ENCODE peak calls at places on chromosomes 16 and 17, in eight cellular contexts. One of them, this sample, is unnamed.

GRCh38 chr16:51553314-51553713 is 402.2 kb upstream of the SALL1 start:
- DNase-seq in nucleus accumbens: no peak
- DNase-seq in stimulated activated CD4-positive, alpha-beta T cell treated with anti-CD3 and anti-CD28 coated beads, TNF-alpha, amount 100 ng/mL, for 48 hours: no peak
- DNase-seq in T-cell: no peak
- DNase-seq in AG04449: no peak
- DNase-seq in NCI-H2081: no peak
- DNase-seq in Kasumi-1: no peak
- DNase-seq in CD8-positive, alpha-beta memory T cell: no peak
- DNase-seq in this sample: no peak

GRCh38 chr17:80612997-80613731 is 68.5 kb downstream of the RPTOR start:
- DNase-seq in nucleus accumbens: no peak
- DNase-seq in stimulated activated CD4-positive, alpha-beta T cell treated with anti-CD3 and anti-CD28 coated beads, TNF-alpha, amount 100 ng/mL, for 48 hours: no peak
- DNase-seq in T-cell: no peak
- DNase-seq in AG04449: no peak
- DNase-seq in NCI-H2081: peak; percentile 86
- DNase-seq in Kasumi-1: no peak
- DNase-seq in CD8-positive, alpha-beta memory T cell: no peak
- DNase-seq in this sample: no peak

GRCh38 chr17:50275279-50275678 is 1.0 kb downstream of the TMEM92 start:
- DNase-seq in nucleus accumbens: no peak
- DNase-seq in stimulated activated CD4-positive, alpha-beta T cell treated with anti-CD3 and anti-CD28 coated beads, TNF-alpha, amount 100 ng/mL, for 48 hours: no peak
- DNase-seq in T-cell: no peak
- DNase-seq in AG04449: no peak
- DNase-seq in NCI-H2081: no peak
- DNase-seq in Kasumi-1: no peak
- DNase-seq in CD8-positive, alpha-beta memory T cell: no peak
- DNase-seq in this sample: no peak

GRCh38 chr16:1027416-1027815 is 45.1 kb upstream of the SSTR5 start:
- DNase-seq in nucleus accumbens: no peak
- DNase-seq in stimulated activated CD4-positive, alpha-beta T cell treated with anti-CD3 and anti-CD28 coated beads, TNF-alpha, amount 100 ng/mL, for 48 hours: no peak
- DNase-seq in T-cell: no peak
- DNase-seq in AG04449: no peak
- DNase-seq in NCI-H2081: no peak
- DNase-seq in Kasumi-1: no peak
- DNase-seq in CD8-positive, alpha-beta memory T cell: no peak
- DNase-seq in this sample: no peak

GRCh38 chr17:63543822-63544420 is 6.4 kb upstream of the DCAF7 start:
- DNase-seq in nucleus accumbens: no peak
- DNase-seq in stimulated activated CD4-positive, alpha-beta T cell treated with anti-CD3 and anti-CD28 coated beads, TNF-alpha, amount 100 ng/mL, for 48 hours: no peak
- DNase-seq in T-cell: no peak
- DNase-seq in AG04449: no peak
- DNase-seq in NCI-H2081: no peak
- DNase-seq in Kasumi-1: no peak
- DNase-seq in CD8-positive, alpha-beta memory T cell: no peak
- DNase-seq in this sample: no peak

GRCh38 chr17:60390223-60390622 is 1.7 kb downstream of the USP32 start:
- DNase-seq in nucleus accumbens: no peak
- DNase-seq in stimulated activated CD4-positive, alpha-beta T cell treated with anti-CD3 and anti-CD28 coated beads, TNF-alpha, amount 100 ng/mL, for 48 hours: no peak
- DNase-seq in T-cell: no peak
- DNase-seq in AG04449: no peak
- DNase-seq in NCI-H2081: no peak
- DNase-seq in Kasumi-1: no peak
- DNase-seq in CD8-positive, alpha-beta memory T cell: no peak
- DNase-seq in this sample: no peak

GRCh38 chr17:181213-182163 is at the start of gene DOC2B:
- DNase-seq in nucleus accumbens: no peak
- DNase-seq in stimulated activated CD4-positive, alpha-beta T cell treated with anti-CD3 and anti-CD28 coated beads, TNF-alpha, amount 100 ng/mL, for 48 hours: peak; percentile 9
- DNase-seq in T-cell: no peak
- DNase-seq in AG04449: no peak
- DNase-seq in NCI-H2081: no peak
- DNase-seq in Kasumi-1: no peak
- DNase-seq in CD8-positive, alpha-beta memory T cell: no peak
- DNase-seq in this sample: peak; percentile 80

GRCh38 chr16:19119564-19119963 is 5.8 kb downstream of the ITPRIPL2 start:
- DNase-seq in nucleus accumbens: no peak
- DNase-seq in stimulated activated CD4-positive, alpha-beta T cell treated with anti-CD3 and anti-CD28 coated beads, TNF-alpha, amount 100 ng/mL, for 48 hours: no peak
- DNase-seq in T-cell: no peak
- DNase-seq in AG04449: peak; percentile 69
- DNase-seq in NCI-H2081: no peak
- DNase-seq in Kasumi-1: no peak
- DNase-seq in CD8-positive, alpha-beta memory T cell: no peak
- DNase-seq in this sample: no peak

This sample was measured in Right ventricle myocardium inferior.